ENCODE peak calls at places on chromosome 11, in nine cellular contexts. U is psoas muscle; S is CD8-positive, alpha-beta T cell; I is tibial nerve; P is heart right ventricle; Q is colonic mucosa; K is right lobe of liver; Y is endodermal cell; G is pancreas. M is an unnamed sample. For H3K4me1, the result is how much of the 10 kb centered on the place peaks cover.

GRCh38 chr11:44522294-44522693 is 43.2 kb upstream of the CD82 start:
- DNase-seq in U (no peak), S (no peak), I (no peak), P (no peak), Q (no peak), K (no peak), Y (no peak), G (no peak), M (no peak)

GRCh38 chr11:111303476-111303875 is 5.1 kb downstream of the POU2AF3 start:
- DNase-seq in U (no peak), S (no peak), I (no peak), P (no peak), Q (peak), K (peak), Y (no peak), G (no peak), M (no peak)

GRCh38 chr11:2091112-2091746 is 48.0 kb downstream of the IGF2 start:
- DNase-seq in U (no peak), S (no peak), I (no peak), P (no peak), Q (no peak), K (no peak), Y (peak), G (no peak), M (no peak)

GRCh38 chr11:5285703-5286102 is 16.0 kb upstream of the HBE1 start:
- DNase-seq in U (no peak), S (no peak), I (no peak), P (no peak), Q (no peak), K (no peak), Y (no peak), G (no peak), M (no peak)

GRCh38 chr11:69229521-69229920 is 64.4 kb upstream of the MYEOV start:
- DNase-seq in U (no peak), S (peak), I (no peak), P (no peak), Q (no peak), K (peak), Y (peak), G (no peak), M (no peak)

GRCh38 chr11:32809313-32809712 is 14.9 kb upstream of the CCDC73 start:
- DNase-seq in U (peak), S (no peak), I (peak), P (peak), Q (peak), K (peak), Y (peak), G (no peak), M (peak)

GRCh38 chr11:6319001-6319878 is 1.1 kb downstream of the CAVIN3 start:
- DNase-seq in U (peak), S (no peak), I (peak), P (peak), Q (no peak), K (peak), Y (peak), G (peak), M (peak)

GRCh38 chr11:123145661-123146060 is 49.4 kb downstream of the CLMP start:
- DNase-seq in U (no peak), S (no peak), I (no peak), P (no peak), Q (no peak), K (no peak), Y (no peak), G (no peak), M (no peak)

GRCh38 chr11:77027275-77027674 is 6.9 kb upstream of the B3GNT6 start:
- DNase-seq in U (no peak), S (no peak), I (no peak), P (no peak), Q (no peak), K (no peak), Y (no peak), G (no peak), M (no peak)

GRCh38 chr11:115275045-115275444 is 229.2 kb downstream of the CADM1 start:
- DNase-seq in U (no peak), S (no peak), I (no peak), P (no peak), Q (no peak), K (no peak), Y (no peak), G (no peak), M (no peak)

GRCh38 chr11:105611414-105611813 is 1.5 kb downstream of the GRIA4 start:
- DNase-seq in U (no peak), S (no peak), I (no peak), P (no peak), Q (no peak), K (no peak), Y (no peak), G (no peak), M (peak)

GRCh38 chr11:121452609-121453150 is at the start of gene SORL1-AS1:
- DNase-seq in U (no peak), S (peak), I (no peak), P (no peak), Q (peak), K (peak), Y (no peak), G (no peak), M (no peak)

GRCh38 chr11:47083913-47084312 is 92.8 kb downstream of the ARFGAP2 start:
- DNase-seq in U (no peak), S (no peak), I (no peak), P (no peak), Q (no peak), K (no peak), Y (no peak), G (no peak), M (peak)

GRCh38 chr11:122910775-122911174 is 28.2 kb downstream of the JHY start:
- DNase-seq in U (no peak), S (no peak), I (no peak), P (no peak), Q (no peak), K (no peak), Y (no peak), G (no peak), M (peak)

GRCh38 chr11:6418958-6419611 is at the start of gene APBB1:
- DNase-seq in U (peak), S (peak), I (peak), P (peak), Q (peak), K (no peak), Y (no peak), G (peak), M (peak)

GRCh38 chr11:2799881-2800654 is 85.5 kb downstream of the CDKN1C start:
- DNase-seq in U (peak), S (no peak), I (no peak), P (peak), Q (peak), K (peak), Y (peak), G (peak), M (no peak)

GRCh38 chr11:128884703-128885338 is 6.3 kb upstream of the KCNJ5 start:
- DNase-seq in U (no peak), S (peak), I (peak), P (no peak), Q (peak), K (peak), Y (peak), G (no peak), M (peak)

GRCh38 chr11:82507288-82507687 is 226.4 kb downstream of the FAM181B start:
- DNase-seq in U (no peak), S (no peak), I (no peak), P (no peak), Q (no peak), K (no peak), Y (no peak), G (no peak), M (no peak)

GRCh38 chr11:10856689-10857603 is 907 bp downstream of the ZBED5 start:
- DNase-seq in U (peak), S (no peak), I (peak), P (no peak), Q (peak), K (peak), Y (peak), G (no peak), M (peak)

GRCh38 chr11:64385953-64386704 is 27.2 kb downstream of the RPS6KA4 start:
- DNase-seq in U (no peak), S (no peak), I (no peak), P (no peak), Q (no peak), K (no peak), Y (no peak), G (no peak), M (no peak)

GRCh38 chr11:84292955-84293354 is 1006.8 kb upstream of the CCDC90B start:
- DNase-seq in U (no peak), S (no peak), I (no peak), P (no peak), Q (no peak), K (no peak), Y (no peak), G (no peak), M (no peak)

GRCh38 chr11:129728571-129728970 is 87.1 kb upstream of the TMEM45B start:
- DNase-seq in U (no peak), S (no peak), I (no peak), P (no peak), Q (no peak), K (peak), Y (no peak), G (no peak), M (no peak)

GRCh38 chr11:18633256-18634139 is 644 bp downstream of the SPTY2D1 start:
- DNase-seq in U (peak), S (no peak), I (no peak), P (no peak), Q (peak), K (peak), Y (peak), G (no peak), M (no peak)

GRCh38 chr11:114168691-114169090 is 109.2 kb downstream of the ZBTB16 start:
- DNase-seq in U (no peak), S (no peak), I (no peak), P (no peak), Q (peak), K (no peak), Y (no peak), G (no peak), M (no peak)

GRCh38 chr11:57940044-57940781 is 83.5 kb upstream of the OR9Q1 start:
- DNase-seq in U (no peak), S (no peak), I (no peak), P (no peak), Q (no peak), K (no peak), Y (no peak), G (no peak), M (no peak)
- H3K4me1 ChIP-seq in U (under half), S (under half), I (under half), P (under half), Q (under half), K (under half), Y (under half), G (under half), M (under half)

DNA sequence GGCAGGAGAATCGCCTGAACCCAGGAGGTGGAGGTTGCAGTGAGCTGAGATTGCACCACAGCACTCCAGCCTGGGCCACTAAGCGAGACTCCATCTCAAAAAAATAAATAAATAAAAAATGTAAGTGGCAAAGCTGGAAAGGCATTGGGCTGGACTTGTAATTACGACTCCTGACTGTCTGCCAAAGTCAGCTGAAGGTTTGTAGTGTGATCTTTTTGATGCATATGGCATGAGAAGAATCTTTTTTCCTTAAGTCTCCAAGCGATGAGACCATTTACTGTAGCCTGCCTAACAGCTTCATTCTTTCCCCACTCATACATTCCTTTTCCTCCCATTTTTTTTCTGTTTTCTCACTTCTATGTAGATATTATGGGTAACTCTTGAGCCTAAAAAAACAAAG is 24.8 kb downstream of the CTNND1 start:
- DNase-seq in U (no peak), S (no peak), I (no peak), P (no peak), Q (no peak), K (no peak), Y (no peak), G (no peak), M (no peak)
- H3K27ac ChIP-seq in U (no peak), S (no peak), I (no peak), P (peak), Q (peak), K (no peak), Y (no peak), G (no peak), M (peak)

DNA sequence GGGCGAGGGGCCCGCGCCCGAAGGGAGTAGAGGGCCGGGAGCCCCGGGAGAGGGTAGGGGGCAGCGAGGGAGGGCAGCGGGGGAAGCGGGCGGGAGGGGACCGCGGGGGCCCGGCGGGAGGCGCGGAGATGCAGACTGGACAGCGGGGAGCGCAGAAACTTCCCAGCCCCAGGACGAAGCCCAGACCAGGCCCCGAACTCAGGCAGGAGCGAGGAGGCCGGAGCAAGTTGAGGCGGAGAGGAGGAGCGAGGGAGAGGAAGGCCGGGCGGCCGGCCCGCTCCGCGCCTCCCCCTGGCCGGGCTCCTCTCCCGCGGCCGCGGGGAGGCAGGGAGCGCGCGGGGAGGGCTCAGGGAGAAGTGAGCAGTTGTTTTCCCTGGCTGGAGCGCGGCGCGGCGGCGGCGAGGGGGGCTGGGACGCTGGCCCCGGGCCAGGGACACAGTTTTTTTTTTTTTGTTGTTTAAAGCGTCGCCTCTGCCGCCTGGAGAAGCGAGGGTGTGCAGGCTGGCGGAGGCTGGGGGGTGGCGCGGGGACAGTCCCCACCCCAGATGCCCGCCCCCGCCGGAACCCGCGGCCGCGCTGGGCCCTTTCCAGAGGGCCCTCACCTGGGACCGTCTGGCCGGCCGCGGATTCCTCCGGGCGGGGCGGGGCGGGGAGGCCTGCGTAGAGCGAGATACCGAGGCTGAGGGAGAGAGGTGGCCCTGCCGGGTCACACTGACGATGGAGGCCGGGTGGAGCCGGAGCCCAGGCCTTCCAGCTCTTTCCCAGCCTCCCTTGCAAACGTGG is at the start of gene LTBP3:
- DNase-seq in U (peak), S (peak), I (peak), P (peak), Q (peak), K (peak), Y (peak), G (peak), M (peak)
- TF ChIP-seq CTCF in U (no peak), S (no peak), I (peak), P (no peak), Q (no peak), K (peak), Y (no peak), G (no peak), M (no peak)

DNA sequence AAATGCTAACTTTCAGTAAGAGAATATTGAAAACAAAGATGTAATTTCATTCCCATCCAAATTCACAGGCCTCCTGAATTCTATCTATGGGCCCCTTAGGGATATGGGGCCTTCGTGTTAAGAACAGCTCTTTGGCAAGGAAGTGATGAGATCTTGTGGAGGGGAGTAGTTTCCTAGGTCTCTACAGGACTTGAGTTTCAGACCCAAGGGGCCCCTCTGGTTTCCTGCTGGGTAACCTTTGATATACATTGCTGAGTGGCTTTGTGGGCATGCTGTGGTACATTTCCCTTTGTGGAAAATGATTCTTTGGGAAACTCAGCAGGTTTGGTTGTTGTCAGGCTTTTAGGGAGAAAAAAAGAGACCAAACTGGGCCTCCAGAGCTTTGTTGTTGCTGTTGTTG is 6.2 kb downstream of the STIM1 start:
- DNase-seq in U (no peak), S (no peak), I (no peak), P (no peak), Q (no peak), K (no peak), Y (no peak), G (no peak), M (peak)
- H3K4me1 ChIP-seq in U (half or more), S (half or more), I (under half), P (half or more), Q (under half), K (half or more), Y (under half), G (under half), M (under half)

DNA sequence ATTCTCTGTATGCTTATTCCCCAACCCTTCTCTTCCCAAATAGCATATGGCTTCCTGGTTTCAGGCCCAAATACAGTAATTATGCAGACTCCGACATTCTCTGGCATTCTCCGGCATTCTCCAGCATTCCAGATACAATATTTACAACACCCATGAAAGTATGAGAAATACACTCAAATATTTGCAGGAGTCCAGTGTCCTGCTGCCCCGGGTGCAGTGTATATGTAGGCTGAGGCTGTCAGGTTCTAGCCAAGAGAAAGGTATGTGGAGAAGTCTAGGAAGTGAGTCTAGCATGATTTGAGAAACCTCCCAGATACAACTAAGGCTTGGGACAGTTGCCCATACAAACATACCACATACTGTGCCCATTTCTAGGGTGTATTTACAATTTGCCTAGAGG is 160.7 kb downstream of the SOX6 start:
- DNase-seq in U (no peak), S (no peak), I (no peak), P (no peak), Q (no peak), K (no peak), Y (no peak), G (no peak), M (peak)
- H3K27ac ChIP-seq in U (peak), S (no peak), I (peak), P (peak), Q (no peak), K (no peak), Y (no peak), G (no peak), M (no peak)

GRCh38 chr11:35717043-35717442 is 54.5 kb downstream of the TRIM44 start:
- DNase-seq in U (no peak), S (no peak), I (no peak), P (no peak), Q (no peak), K (no peak), Y (peak), G (no peak), M (no peak)
- TF ChIP-seq CTCF in U (no peak), S (no peak), I (no peak), P (no peak), Q (no peak), K (peak), Y (peak), G (no peak), M (peak)

GRCh38 chr11:65478411-65479183 is 20.2 kb upstream of the MALAT1 start:
- DNase-seq in U (peak), S (no peak), I (no peak), P (peak), Q (peak), K (peak), Y (peak), G (peak), M (peak)

GRCh38 chr11:65482306-65482850 is 16.5 kb upstream of the MALAT1 start:
- DNase-seq in U (no peak), S (no peak), I (no peak), P (no peak), Q (no peak), K (no peak), Y (no peak), G (no peak), M (no peak)

GRCh38 chr11:65476632-65477270 is 22.1 kb upstream of the MALAT1 start:
- DNase-seq in U (peak), S (no peak), I (no peak), P (no peak), Q (peak), K (peak), Y (no peak), G (no peak), M (no peak)

GRCh38 chr11:65477271-65478029 is 21.4 kb upstream of the MALAT1 start:
- DNase-seq in U (peak), S (peak), I (peak), P (peak), Q (peak), K (peak), Y (peak), G (peak), M (peak)

DNA sequence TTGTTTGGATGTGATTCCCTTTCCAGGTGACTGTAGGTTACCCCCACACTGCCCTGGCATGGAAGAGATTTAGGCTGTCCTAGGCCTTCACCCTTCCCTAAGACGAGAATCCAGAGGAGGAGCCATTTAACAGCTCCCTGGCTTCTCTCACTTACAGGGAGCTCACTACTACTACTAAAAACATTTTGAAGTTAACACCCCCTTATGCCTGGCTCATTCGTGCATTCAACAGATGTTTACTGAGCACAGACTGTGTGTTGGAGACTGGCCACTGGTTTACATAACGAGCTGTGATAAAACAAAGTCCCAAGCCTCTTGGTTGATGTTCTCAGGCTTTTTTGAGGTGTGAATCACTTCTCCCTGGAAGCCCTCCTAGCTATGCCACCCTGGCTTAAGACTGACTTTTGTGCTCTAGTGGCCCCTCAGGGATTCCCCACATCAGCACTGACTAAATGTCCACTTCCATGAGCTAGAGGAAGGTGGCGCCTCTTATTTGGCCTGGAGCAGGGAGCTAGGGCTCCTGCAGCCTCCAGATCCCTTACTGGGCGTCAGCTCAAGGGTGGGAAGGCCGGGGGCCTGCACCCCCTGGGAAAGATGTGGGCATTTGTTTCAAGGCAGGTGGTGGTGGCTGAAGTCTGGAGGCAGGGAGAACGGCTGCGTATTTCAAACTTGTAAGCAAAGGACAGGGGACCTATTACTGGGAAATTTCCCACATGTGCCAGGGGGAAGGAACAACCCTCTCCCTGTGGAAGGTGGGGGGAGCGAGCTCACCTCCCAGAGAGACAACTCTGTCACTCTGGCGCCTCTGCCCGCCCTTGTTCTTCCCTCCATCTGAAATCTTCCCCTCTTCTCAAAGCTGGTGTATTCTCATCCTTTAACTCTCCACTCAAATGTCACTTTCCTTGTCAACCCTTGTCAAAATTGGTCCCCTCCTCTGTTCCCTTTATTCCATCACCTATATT is 19.4 kb upstream of the MALAT1 start:
- DNase-seq in U (peak), S (no peak), I (peak), P (peak), Q (peak), K (peak), Y (peak), G (no peak), M (peak)
- H3K4me1 ChIP-seq in U (under half), S (under half), I (under half), P (under half), Q (under half), K (under half), Y (under half), G (under half), M (under half)

M was measured in cardiac muscle cell.